ENCODE peak calls at places on chromosome 7, in seven cellular contexts. B is Calu3; A is Right ventricle myocardium inferior; F is stimulated activated CD4-positive, alpha-beta T cell treated with anti-CD3 and anti-CD28 coated beads, Interleukin-1b, Interleukin-23, amount 100 ng/mL, for 24 hours; Q is M059J; E is activated CD4-positive, CD25-positive, alpha-beta regulatory T cell; H is EH. W is an unnamed sample.

GRCh38 chr7:64581929-64582894 is 19.3 kb upstream of the ZNF680 start:
- DNase-seq in B (no peak), A (no peak), F (no peak), Q (peak; percentile 13), E (no peak), H (no peak), W (no peak)

GRCh38 chr7:32250494-32251260 is 180.5 kb upstream of the PDE1C start:
- DNase-seq in B (no peak), A (no peak), F (no peak), Q (no peak), E (no peak), H (no peak), W (no peak)

GRCh38 chr7:96250776-96251361 is 71.0 kb downstream of the SLC25A13 start:
- DNase-seq in B (no peak), A (no peak), F (no peak), Q (no peak), E (no peak), H (no peak), W (no peak)

GRCh38 chr7:142669074-142669654 is 80.1 kb upstream of the PRSS1 start:
- DNase-seq in B (no peak), A (no peak), F (no peak), Q (peak; percentile 11), E (no peak), H (peak; percentile 25), W (no peak)

GRCh38 chr7:17677408-17677807 is 262.9 kb downstream of the SNX13 start:
- DNase-seq in B (no peak), A (no peak), F (no peak), Q (no peak), E (no peak), H (peak; percentile 85), W (no peak)

GRCh38 chr7:81470084-81470723 is 299.6 kb downstream of the HGF start:
- DNase-seq in B (peak; percentile 66), A (no peak), F (peak; percentile 6), Q (peak; percentile 76), E (no peak), H (peak; percentile 77), W (peak; percentile 49)

GRCh38 chr7:98202367-98203195 is 8.7 kb upstream of the BHLHA15 start:
- DNase-seq in B (no peak), A (no peak), F (peak; percentile 61), Q (no peak), E (no peak), H (no peak), W (no peak)

GRCh38 chr7:84975586-84976185 is 211.2 kb downstream of the SEMA3D start:
- DNase-seq in B (no peak), A (no peak), F (no peak), Q (peak; percentile 43), E (no peak), H (peak; percentile 73), W (no peak)

GRCh38 chr7:92633211-92633906 is 43.2 kb upstream of the FAM133B start:
- DNase-seq in B (peak; percentile 40), A (no peak), F (no peak), Q (peak; percentile 99), E (no peak), H (peak; percentile 93), W (no peak)

GRCh38 chr7:72099784-72100183 is 312.4 kb downstream of the CALN1 start:
- DNase-seq in B (no peak), A (no peak), F (no peak), Q (peak; percentile 25), E (no peak), H (no peak), W (no peak)

GRCh38 chr7:92177362-92177761 is 1.6 kb downstream of the LRRD1 start:
- DNase-seq in B (no peak), A (no peak), F (no peak), Q (peak; percentile 54), E (no peak), H (peak; percentile 47), W (no peak)

GRCh38 chr7:155851892-155852291 is 39.6 kb upstream of the SHH start:
- DNase-seq in B (no peak), A (no peak), F (no peak), Q (no peak), E (no peak), H (no peak), W (no peak)

GRCh38 chr7:93569189-93569588 is 5.3 kb downstream of the CALCR start:
- DNase-seq in B (no peak), A (no peak), F (no peak), Q (no peak), E (no peak), H (no peak), W (no peak)

GRCh38 chr7:45574521-45575500 is 643 bp downstream of the ADCY1 start:
- DNase-seq in B (peak; percentile 74), A (no peak), F (no peak), Q (peak; percentile 27), E (no peak), H (peak; percentile 56), W (peak; percentile 63)

GRCh38 chr7:134755422-134756022 is 23.9 kb upstream of the CALD1 start:
- DNase-seq in B (peak; percentile 36), A (no peak), F (peak; percentile 33), Q (peak; percentile 34), E (no peak), H (peak; percentile 62), W (no peak)

GRCh38 chr7:55244346-55244745 is 120.8 kb upstream of the LANCL2 start:
- DNase-seq in B (no peak), A (no peak), F (no peak), Q (no peak), E (no peak), H (no peak), W (no peak)

GRCh38 chr7:42237162-42237821 is at the start of gene GLI3:
- DNase-seq in B (peak; percentile 66), A (peak; percentile 89), F (peak; percentile 24), Q (peak; percentile 95), E (no peak), H (peak; percentile 95), W (peak; percentile 89)

GRCh38 chr7:102875700-102876192 is 37.1 kb upstream of the LRRC17 start:
- DNase-seq in B (peak; percentile 72), A (no peak), F (peak; percentile 13), Q (peak; percentile 100), E (no peak), H (peak; percentile 99), W (no peak)

GRCh38 chr7:135204271-135204872 is 7.0 kb downstream of the WDR91 start:
- DNase-seq in B (no peak), A (no peak), F (no peak), Q (peak; percentile 92), E (no peak), H (peak; percentile 93), W (no peak)

GRCh38 chr7:127769696-127770400 is 117.9 kb downstream of the SND1 start:
- DNase-seq in B (no peak), A (no peak), F (no peak), Q (peak; percentile 36), E (no peak), H (peak; percentile 65), W (no peak)

GRCh38 chr7:159030490-159031134 is 114.1 kb downstream of the VIPR2 start:
- DNase-seq in B (peak; percentile 80), A (no peak), F (no peak), Q (peak; percentile 31), E (no peak), H (no peak), W (peak; percentile 72)

GRCh38 chr7:109021390-109021789 is 451.7 kb downstream of the DNAJB9 start:
- DNase-seq in B (no peak), A (no peak), F (no peak), Q (no peak), E (no peak), H (no peak), W (no peak)

GRCh38 chr7:70000747-70001348 is 402.6 kb downstream of the AUTS2 start:
- DNase-seq in B (no peak), A (no peak), F (no peak), Q (no peak), E (no peak), H (no peak), W (no peak)

GRCh38 chr7:38311329-38311937 is 38.0 kb upstream of the TARP start:
- DNase-seq in B (no peak), A (no peak), F (no peak), Q (peak; percentile 18), E (no peak), H (no peak), W (peak; percentile 65)

GRCh38 chr7:44145969-44146897 is 5.1 kb upstream of the MYL7 start:
- DNase-seq in B (peak; percentile 39), A (peak; percentile 90), F (peak; percentile 63), Q (peak; percentile 18), E (no peak), H (peak; percentile 80), W (peak; percentile 90)

GRCh38 chr7:31729195-31729804 is 42.3 kb downstream of the PPP1R17 start:
- DNase-seq in B (no peak), A (no peak), F (no peak), Q (no peak), E (no peak), H (no peak), W (no peak)

GRCh38 chr7:47677664-47678063 is 95.8 kb upstream of the TNS3 start:
- DNase-seq in B (no peak), A (no peak), F (no peak), Q (peak; percentile 99), E (no peak), H (peak; percentile 91), W (no peak)

GRCh38 chr7:25847331-25848070 is 304.5 kb upstream of the NFE2L3 start:
- DNase-seq in B (no peak), A (no peak), F (no peak), Q (peak; percentile 92), E (no peak), H (peak; percentile 83), W (no peak)

GRCh38 chr7:99623091-99623693 is 6.4 kb downstream of the ZSCAN25 start:
- DNase-seq in B (no peak), A (no peak), F (peak; percentile 20), Q (peak; percentile 98), E (no peak), H (peak; percentile 79), W (no peak)

GRCh38 chr7:8120390-8121058 is 141.4 kb downstream of the ICA1 start:
- DNase-seq in B (no peak), A (no peak), F (no peak), Q (no peak), E (no peak), H (no peak), W (no peak)

GRCh38 chr7:1967512-1968396 is 265.0 kb downstream of the MAD1L1 start:
- DNase-seq in B (no peak), A (peak; percentile 41), F (no peak), Q (no peak), E (no peak), H (no peak), W (peak; percentile 22)

GRCh38 chr7:46908770-46909169 is 673.1 kb downstream of the TNS3 start:
- DNase-seq in B (peak; percentile 23), A (no peak), F (no peak), Q (peak; percentile 95), E (no peak), H (peak; percentile 91), W (no peak)

W was measured in Right ventricle myocardium superior.